ENCODE peak calls at places on chromosomes 13 and 19, in five cellular contexts. O, G, A, K and R are unnamed samples. For H3K9me3, the result is how much of the 10 kb centered on the place peaks cover.

GRCh38 chr13:113166266-113166665 is 7.8 kb downstream of the PROZ start:
- DNase-seq in O (no peak), G (no peak), A (no peak), K (no peak), R (no peak)

GRCh38 chr19:34662919-34663318 is 14.0 kb downstream of the SCGB2B2 start:
- DNase-seq in O (peak), G (no peak), A (no peak), K (no peak), R (no peak)

GRCh38 chr19:8638078-8638619 is 7.7 kb downstream of the NFILZ start:
- DNase-seq in O (peak), G (peak), A (no peak), K (peak), R (no peak)

GRCh38 chr13:27920677-27921420 is 1.0 kb downstream of the PDX1 start:
- DNase-seq in O (no peak), G (peak), A (peak), K (no peak), R (no peak)

GRCh38 chr19:1264801-1265610 is 4.1 kb upstream of the CIRBP start:
- DNase-seq in O (no peak), G (peak), A (peak), K (peak), R (no peak)

GRCh38 chr19:40718774-40719391 is 2.0 kb downstream of the ITPKC start:
- DNase-seq in O (no peak), G (peak), A (peak), K (peak), R (no peak)

GRCh38 chr19:44149776-44150175 is 8.4 kb downstream of the ZNF234 start:
- DNase-seq in O (no peak), G (no peak), A (no peak), K (no peak), R (no peak)

GRCh38 chr13:35712907-35713685 is 236.6 kb upstream of the MAB21L1 start:
- DNase-seq in O (no peak), G (no peak), A (no peak), K (no peak), R (no peak)

GRCh38 chr19:32396046-32396652 is 9.4 kb upstream of the DPY19L3 start:
- DNase-seq in O (no peak), G (peak), A (no peak), K (no peak), R (no peak)

GRCh38 chr19:32798201-32798600 is 71.4 kb downstream of the SLC7A9 start:
- DNase-seq in O (no peak), G (no peak), A (no peak), K (no peak), R (no peak)

GRCh38 chr19:30651691-30652090 is 279.5 kb downstream of the ZNF536 start:
- DNase-seq in O (no peak), G (no peak), A (no peak), K (no peak), R (no peak)
- H3K9me3 ChIP-seq in O (under half), G (under half), A (under half), K (under half), R (under half)

DNA sequence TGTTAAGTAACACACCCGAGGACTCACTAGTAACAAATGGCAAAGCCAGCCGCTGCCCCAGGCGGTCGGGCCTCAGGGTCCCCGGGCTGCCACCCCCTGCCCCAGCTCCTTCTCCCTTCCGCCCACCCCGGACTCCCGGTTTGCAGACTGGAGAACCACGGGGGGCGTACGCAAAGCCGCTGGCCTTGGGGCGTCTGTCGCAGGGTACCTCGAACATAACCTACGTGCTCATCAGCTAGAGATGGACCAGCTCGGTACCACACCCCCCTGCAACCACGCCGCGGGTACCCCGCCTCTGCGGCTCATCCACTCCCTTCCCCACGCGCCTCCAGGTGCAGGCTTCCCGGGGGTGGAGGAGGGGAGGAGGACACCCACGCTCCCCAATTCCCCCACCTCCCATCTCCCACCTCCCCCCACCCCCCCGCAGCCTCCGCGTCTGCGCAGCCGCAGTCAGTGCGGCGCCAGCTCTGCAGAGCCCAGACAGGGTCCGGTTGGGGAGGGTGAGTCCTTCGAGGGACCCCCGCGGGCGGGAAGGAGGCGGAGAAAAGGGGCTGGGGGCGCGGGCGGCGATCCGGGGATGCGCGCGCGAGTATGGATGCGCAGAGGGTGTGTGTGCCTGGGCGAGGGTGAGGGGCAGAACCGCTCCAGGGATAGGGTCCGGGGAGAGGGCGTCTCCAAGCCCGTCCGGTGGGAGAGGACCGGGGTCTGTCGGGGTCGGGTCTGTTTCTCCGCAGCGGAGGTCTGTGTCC is at the start of gene SMIM17:
- DNase-seq in O (no peak), G (no peak), A (no peak), K (no peak), R (no peak)
- H3K9me3 ChIP-seq in O (under half), G (under half), A (under half), K (under half), R (under half)

GRCh38 chr19:10173527-10173926 is 21.2 kb downstream of the DNMT1 start:
- DNase-seq in O (no peak), G (no peak), A (no peak), K (no peak), R (no peak)
- H3K9me3 ChIP-seq in O (under half), G (under half), A (under half), K (under half), R (under half)

GRCh38 chr19:53631949-53632407 is at the start of gene DPRX:
- DNase-seq in O (no peak), G (no peak), A (no peak), K (no peak), R (no peak)
- H3K9me3 ChIP-seq in O (under half), G (under half), A (under half), K (under half), R (under half)